ENCODE peak calls at places on chromosomes 16 and 17, in eight cellular contexts. G, P, R, S, D, W, V and E are unnamed samples. For H3K36me3 and H3K4me1, the result is how much of the 10 kb centered on the place peaks cover.

GRCh38 chr16:69595127-69596036 is 29.6 kb downstream of the NFAT5 start:
- DNase-seq in G (no peak), P (no peak), R (no peak), S (no peak), D (no peak), W (no peak), V (no peak), E (no peak)

GRCh38 chr17:75691371-75692290 is 24.5 kb downstream of the SAP30BP start:
- DNase-seq in G (no peak), P (no peak), R (no peak), S (peak), D (no peak), W (peak), V (no peak), E (no peak)

GRCh38 chr17:29138991-29139682 is 41.1 kb downstream of the MYO18A start:
- DNase-seq in G (peak), P (no peak), R (peak), S (no peak), D (peak), W (no peak), V (no peak), E (no peak)

GRCh38 chr16:89374393-89374948 is 115.9 kb downstream of the ANKRD11 start:
- DNase-seq in G (no peak), P (no peak), R (no peak), S (no peak), D (peak), W (no peak), V (no peak), E (no peak)

GRCh38 chr16:80407265-80407987 is 133.4 kb upstream of the DYNLRB2 start:
- DNase-seq in G (no peak), P (no peak), R (no peak), S (no peak), D (no peak), W (no peak), V (no peak), E (no peak)

GRCh38 chr17:74457146-74457819 is 9.2 kb upstream of the CD300A start:
- DNase-seq in G (peak), P (no peak), R (peak), S (peak), D (peak), W (peak), V (no peak), E (no peak)

GRCh38 chr17:33745047-33745783 is 452.1 kb upstream of the ASIC2 start:
- DNase-seq in G (no peak), P (no peak), R (no peak), S (no peak), D (no peak), W (no peak), V (no peak), E (no peak)

GRCh38 chr17:58710948-58711552 is 18.6 kb downstream of the RAD51C start:
- DNase-seq in G (peak), P (no peak), R (peak), S (no peak), D (no peak), W (peak), V (no peak), E (no peak)

GRCh38 chr16:87404764-87405625 is 12.9 kb downstream of the MAP1LC3B start:
- DNase-seq in G (peak), P (no peak), R (no peak), S (peak), D (no peak), W (no peak), V (no peak), E (no peak)

GRCh38 chr16:82627811-82628339 is 1.1 kb downstream of the CDH13 start:
- DNase-seq in G (no peak), P (no peak), R (peak), S (peak), D (peak), W (no peak), V (no peak), E (no peak)

GRCh38 chr17:348692-349425 is 3.7 kb downstream of the RPH3AL start:
- DNase-seq in G (peak), P (no peak), R (peak), S (peak), D (peak), W (peak), V (no peak), E (no peak)

GRCh38 chr17:17553217-17554195 is 38.0 kb downstream of the PEMT start:
- DNase-seq in G (no peak), P (no peak), R (no peak), S (no peak), D (peak), W (no peak), V (no peak), E (no peak)

GRCh38 chr16:19127205-19127604 is 13.4 kb downstream of the ITPRIPL2 start:
- DNase-seq in G (no peak), P (peak), R (no peak), S (no peak), D (no peak), W (no peak), V (no peak), E (no peak)

GRCh38 chr17:50059759-50060273 is 3.9 kb downstream of the ITGA3 start:
- DNase-seq in G (peak), P (no peak), R (no peak), S (no peak), D (peak), W (no peak), V (no peak), E (no peak)

GRCh38 chr16:68689921-68690320 is 44.8 kb downstream of the CDH3 start:
- DNase-seq in G (no peak), P (no peak), R (no peak), S (no peak), D (no peak), W (no peak), V (no peak), E (no peak)

GRCh38 chr16:70512456-70512855 is 10.9 kb downstream of the COG4 start:
- DNase-seq in G (peak), P (no peak), R (no peak), S (no peak), D (no peak), W (no peak), V (no peak), E (no peak)

GRCh38 chr16:75064403-75065148 is 52.0 kb downstream of the LDHD start:
- DNase-seq in G (no peak), P (no peak), R (peak), S (no peak), D (no peak), W (no peak), V (no peak), E (no peak)

GRCh38 chr16:89350701-89351380 is 133.3 kb downstream of the ZNF778 start:
- DNase-seq in G (no peak), P (no peak), R (no peak), S (no peak), D (no peak), W (no peak), V (no peak), E (no peak)

GRCh38 chr17:70636517-70637133 is 467.3 kb downstream of the KCNJ2 start:
- DNase-seq in G (no peak), P (no peak), R (no peak), S (no peak), D (no peak), W (peak), V (no peak), E (no peak)

GRCh38 chr16:62036101-62036806 is at the start of gene CDH8:
- DNase-seq in G (no peak), P (no peak), R (no peak), S (no peak), D (peak), W (no peak), V (no peak), E (no peak)

GRCh38 chr16:30903002-30903401 is 6.6 kb downstream of the CTF1 start:
- DNase-seq in G (no peak), P (no peak), R (no peak), S (no peak), D (no peak), W (no peak), V (no peak), E (no peak)

GRCh38 chr17:880074-880870 is 98.1 kb downstream of the MRM3 start:
- DNase-seq in G (peak), P (no peak), R (peak), S (no peak), D (peak), W (no peak), V (no peak), E (no peak)

GRCh38 chr16:19223235-19223847 is 55.3 kb downstream of the SYT17 start:
- DNase-seq in G (peak), P (no peak), R (peak), S (no peak), D (no peak), W (peak), V (no peak), E (no peak)

GRCh38 chr16:6144441-6144840 is 1046.8 kb upstream of the EEF2KMT start:
- DNase-seq in G (no peak), P (no peak), R (no peak), S (no peak), D (no peak), W (no peak), V (no peak), E (no peak)

GRCh38 chr16:14564323-14564722 is 65.7 kb downstream of the PARN start:
- DNase-seq in G (no peak), P (no peak), R (peak), S (no peak), D (no peak), W (peak), V (no peak), E (no peak)

GRCh38 chr17:14903810-14904209 is 361.3 kb downstream of the PMP22 start:
- DNase-seq in G (no peak), P (no peak), R (no peak), S (no peak), D (no peak), W (no peak), V (no peak), E (no peak)

GRCh38 chr17:45247429-45248131 is 14.3 kb downstream of the SPATA32 start:
- DNase-seq in G (peak), P (peak), R (peak), S (peak), D (peak), W (peak), V (no peak), E (peak)
- TF ChIP-seq POLR2A in G (peak), P (peak), R (no peak), S (no peak), D (no peak), W (peak), V (no peak), E (no peak)

GRCh38 chr17:78089557-78090281 is 38.8 kb downstream of the TMC6 start:
- DNase-seq in G (no peak), P (no peak), R (no peak), S (no peak), D (no peak), W (no peak), V (no peak), E (no peak)
- H3K36me3 ChIP-seq in G (half or more), P (under half), R (half or more), S (half or more), D (half or more), W (under half), V (under half), E (under half)

GRCh38 chr16:57310801-57311200 is 26.3 kb upstream of the PLLP start:
- DNase-seq in G (no peak), P (no peak), R (no peak), S (no peak), D (no peak), W (no peak), V (no peak), E (no peak)

GRCh38 chr16:57315401-57315800 is 30.9 kb upstream of the PLLP start:
- DNase-seq in G (no peak), P (no peak), R (no peak), S (peak), D (no peak), W (no peak), V (no peak), E (no peak)

GRCh38 chr16:57316390-57317017 is 32.0 kb upstream of the PLLP start:
- DNase-seq in G (peak), P (no peak), R (no peak), S (peak), D (no peak), W (no peak), V (no peak), E (no peak)

GRCh38 chr16:57314161-57314785 is 29.8 kb upstream of the PLLP start:
- DNase-seq in G (no peak), P (no peak), R (peak), S (peak), D (no peak), W (no peak), V (no peak), E (no peak)

GRCh38 chr16:57313509-57313908 is 29.0 kb upstream of the PLLP start:
- DNase-seq in G (no peak), P (no peak), R (no peak), S (no peak), D (no peak), W (no peak), V (no peak), E (no peak)
- H3K4me1 ChIP-seq in G (under half), P (under half), R (under half), S (under half), D (under half), W (under half), V (under half), E (under half)

DNA sequence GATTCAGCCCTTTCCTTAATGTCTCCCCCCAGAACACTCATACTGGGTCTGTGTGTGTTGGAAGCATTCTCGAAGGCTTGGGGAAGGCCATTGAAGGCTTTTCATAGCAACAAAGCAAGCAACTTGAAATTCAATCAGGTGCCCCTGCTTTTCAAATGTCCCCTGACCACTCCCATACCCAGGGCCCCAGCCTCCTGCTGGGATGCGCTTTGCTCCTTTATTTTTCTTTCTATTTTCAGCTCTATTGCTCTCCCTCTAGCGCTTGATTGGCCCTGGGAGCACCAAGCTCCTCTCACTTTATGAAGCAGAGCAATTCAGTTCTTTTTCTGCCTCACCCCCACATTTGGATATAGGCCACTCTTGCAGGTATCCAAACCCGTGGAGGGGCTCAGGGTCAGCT is 92.0 kb downstream of the WSCD1 start:
- DNase-seq in G (no peak), P (no peak), R (no peak), S (no peak), D (no peak), W (no peak), V (no peak), E (no peak)
- TF ChIP-seq POLR2A in G (no peak), P (no peak), R (no peak), S (no peak), D (no peak), W (no peak), V (no peak), E (no peak)

GRCh38 chr17:81556175-81556691 is 4.1 kb upstream of the FAAP100 start:
- DNase-seq in G (peak), P (no peak), R (no peak), S (no peak), D (no peak), W (no peak), V (no peak), E (no peak)

GRCh38 chr17:81558941-81559806 is 7.0 kb upstream of the FAAP100 start:
- DNase-seq in G (no peak), P (no peak), R (no peak), S (no peak), D (peak), W (no peak), V (no peak), E (no peak)

GRCh38 chr17:81557276-81558114 is 5.3 kb upstream of the FAAP100 start:
- DNase-seq in G (no peak), P (no peak), R (no peak), S (no peak), D (no peak), W (no peak), V (no peak), E (no peak)

GRCh38 chr17:81558115-81558468 is 5.9 kb upstream of the FAAP100 start:
- DNase-seq in G (no peak), P (no peak), R (no peak), S (no peak), D (no peak), W (no peak), V (no peak), E (no peak)

GRCh38 chr17:81556863-81557262 is 4.7 kb upstream of the FAAP100 start:
- DNase-seq in G (no peak), P (no peak), R (no peak), S (no peak), D (no peak), W (no peak), V (no peak), E (no peak)
- H3K36me3 ChIP-seq in G (under half), P (under half), R (half or more), S (under half), D (half or more), W (under half), V (under half), E (under half)

GRCh38 chr17:41522301-41523224 is 3.9 kb upstream of the KRT15 start:
- DNase-seq in G (no peak), P (no peak), R (no peak), S (no peak), D (no peak), W (no peak), V (no peak), E (no peak)
- H3K4me1 ChIP-seq in G (under half), P (under half), R (half or more), S (under half), D (under half), W (under half), V (half or more), E (under half)

GRCh38 chr17:40562841-40563370 is 2.4 kb downstream of the CCR7 start:
- DNase-seq in G (no peak), P (no peak), R (no peak), S (no peak), D (no peak), W (no peak), V (no peak), E (no peak)

GRCh38 chr17:40563371-40564052 is 1.8 kb downstream of the CCR7 start:
- DNase-seq in G (no peak), P (no peak), R (peak), S (no peak), D (no peak), W (no peak), V (no peak), E (no peak)

GRCh38 chr17:40564195-40564882 is 933 bp downstream of the CCR7 start:
- DNase-seq in G (no peak), P (no peak), R (peak), S (no peak), D (no peak), W (no peak), V (no peak), E (no peak)

GRCh38 chr17:40566027-40566426 is 755 bp upstream of the CCR7 start:
- DNase-seq in G (no peak), P (no peak), R (no peak), S (no peak), D (no peak), W (no peak), V (no peak), E (no peak)

DNA sequence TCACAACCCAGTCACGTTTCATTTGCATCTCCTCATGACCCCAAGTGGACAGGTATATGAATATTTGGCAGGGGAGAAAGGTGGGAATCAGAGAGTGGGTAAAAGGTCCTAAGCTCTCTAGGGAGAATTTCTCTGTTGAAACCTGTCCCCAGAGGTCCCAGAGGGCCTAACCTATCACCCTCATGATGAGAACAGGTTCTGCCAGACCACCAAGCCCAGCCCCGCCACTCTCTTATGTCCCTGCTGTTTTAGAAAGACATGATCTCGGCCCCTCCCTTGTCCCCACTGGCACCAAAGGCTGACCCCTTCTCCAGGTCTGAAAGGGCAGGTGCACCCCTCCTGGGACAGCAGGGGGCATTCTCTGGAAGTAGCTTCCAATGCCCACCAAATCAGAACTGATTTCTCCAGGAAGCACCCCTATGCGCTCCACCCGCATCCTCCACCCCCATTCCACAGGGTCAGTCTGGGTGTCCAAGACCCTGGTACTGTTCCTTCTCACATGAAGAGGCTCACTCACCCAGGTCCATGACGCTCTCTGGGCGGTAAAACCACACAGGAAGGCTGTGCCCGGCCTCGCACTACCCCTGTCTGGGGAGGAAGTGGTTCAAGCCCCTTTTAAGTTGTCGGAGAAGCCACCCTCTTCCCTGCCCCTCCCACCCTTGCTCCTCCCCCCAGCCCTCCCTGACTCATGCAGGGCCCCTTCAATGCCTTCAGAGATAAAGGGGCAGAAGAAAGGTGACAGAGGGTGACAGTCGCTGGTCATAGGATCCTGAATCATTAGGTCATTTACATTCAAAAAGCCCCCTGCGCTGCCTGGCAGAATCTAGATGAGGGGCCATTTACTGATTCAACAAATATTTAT is at the start of gene CCR7:
- DNase-seq in G (no peak), P (no peak), R (peak), S (no peak), D (no peak), W (no peak), V (no peak), E (no peak)
- TF ChIP-seq POLR2A in G (no peak), P (peak), R (no peak), S (no peak), D (no peak), W (no peak), V (no peak), E (no peak)